ENCODE peak calls at places on chromosomes 6 and 20, in five cellular contexts. One of them, this sample, is unnamed.
A peak's percentile ranks its signal among the peaks of the same experiment; 100 is the strongest.

GRCh38 chr20:56580226-56580625 is 47.2 kb downstream of the FAM209B start:
- DNase-seq in GM12878: no peak
- DNase-seq in pancreas: no peak
- DNase-seq in uterus: no peak
- DNase-seq in A549: no peak
- DNase-seq in this sample: no peak

GRCh38 chr6:106026748-106027147 is 59.4 kb upstream of the PRDM1 start:
- DNase-seq in GM12878: peak; percentile 8
- DNase-seq in pancreas: no peak
- DNase-seq in uterus: no peak
- DNase-seq in A549: no peak
- DNase-seq in this sample: no peak

GRCh38 chr20:2006452-2007381 is 12.9 kb upstream of the PDYN start:
- DNase-seq in GM12878: no peak
- DNase-seq in pancreas: no peak
- DNase-seq in uterus: no peak
- DNase-seq in A549: no peak
- DNase-seq in this sample: no peak

GRCh38 chr6:158029668-158030230 is 48.1 kb downstream of the SYNJ2 start:
- DNase-seq in GM12878: no peak
- DNase-seq in pancreas: no peak
- DNase-seq in uterus: no peak
- DNase-seq in A549: no peak
- DNase-seq in this sample: no peak

GRCh38 chr20:57587989-57588377 is 27.1 kb downstream of the PCK1 start:
- DNase-seq in GM12878: no peak
- DNase-seq in pancreas: no peak
- DNase-seq in uterus: no peak
- DNase-seq in A549: no peak
- DNase-seq in this sample: no peak

GRCh38 chr20:58829531-58829941 is 21.2 kb downstream of the GNAS-AS1 start:
- DNase-seq in GM12878: no peak
- DNase-seq in pancreas: no peak
- DNase-seq in uterus: no peak
- DNase-seq in A549: no peak
- DNase-seq in this sample: no peak

GRCh38 chr20:52972965-52973819 is 1.0 kb downstream of the TSHZ2 start:
- DNase-seq in GM12878: no peak
- DNase-seq in pancreas: peak; percentile 18
- DNase-seq in uterus: peak; percentile 36
- DNase-seq in A549: no peak
- DNase-seq in this sample: no peak

GRCh38 chr20:62494537-62494936 is 18.7 kb upstream of the GATA5 start:
- DNase-seq in GM12878: no peak
- DNase-seq in pancreas: no peak
- DNase-seq in uterus: no peak
- DNase-seq in A549: no peak
- DNase-seq in this sample: no peak

GRCh38 chr6:117206951-117207687 is 58.2 kb upstream of the VGLL2 start:
- DNase-seq in GM12878: no peak
- DNase-seq in pancreas: no peak
- DNase-seq in uterus: no peak
- DNase-seq in A549: no peak
- DNase-seq in this sample: no peak

GRCh38 chr20:61688411-61688810 is 377.3 kb downstream of the TAF4 start:
- DNase-seq in GM12878: no peak
- DNase-seq in pancreas: no peak
- DNase-seq in uterus: no peak
- DNase-seq in A549: no peak
- DNase-seq in this sample: no peak

GRCh38 chr6:15365273-15365687 is 119.4 kb downstream of the JARID2 start:
- DNase-seq in GM12878: no peak
- DNase-seq in pancreas: peak; percentile 39
- DNase-seq in uterus: peak; percentile 54
- DNase-seq in A549: peak; percentile 55
- DNase-seq in this sample: no peak

GRCh38 chr6:164010446-164011071 is 596.0 kb downstream of the QKI start:
- DNase-seq in GM12878: no peak
- DNase-seq in pancreas: no peak
- DNase-seq in uterus: no peak
- DNase-seq in A549: no peak
- DNase-seq in this sample: no peak

GRCh38 chr6:133892444-133893323 is 3.8 kb downstream of the TCF21 start:
- DNase-seq in GM12878: no peak
- DNase-seq in pancreas: no peak
- DNase-seq in uterus: no peak
- DNase-seq in A549: no peak
- DNase-seq in this sample: no peak

DNA sequence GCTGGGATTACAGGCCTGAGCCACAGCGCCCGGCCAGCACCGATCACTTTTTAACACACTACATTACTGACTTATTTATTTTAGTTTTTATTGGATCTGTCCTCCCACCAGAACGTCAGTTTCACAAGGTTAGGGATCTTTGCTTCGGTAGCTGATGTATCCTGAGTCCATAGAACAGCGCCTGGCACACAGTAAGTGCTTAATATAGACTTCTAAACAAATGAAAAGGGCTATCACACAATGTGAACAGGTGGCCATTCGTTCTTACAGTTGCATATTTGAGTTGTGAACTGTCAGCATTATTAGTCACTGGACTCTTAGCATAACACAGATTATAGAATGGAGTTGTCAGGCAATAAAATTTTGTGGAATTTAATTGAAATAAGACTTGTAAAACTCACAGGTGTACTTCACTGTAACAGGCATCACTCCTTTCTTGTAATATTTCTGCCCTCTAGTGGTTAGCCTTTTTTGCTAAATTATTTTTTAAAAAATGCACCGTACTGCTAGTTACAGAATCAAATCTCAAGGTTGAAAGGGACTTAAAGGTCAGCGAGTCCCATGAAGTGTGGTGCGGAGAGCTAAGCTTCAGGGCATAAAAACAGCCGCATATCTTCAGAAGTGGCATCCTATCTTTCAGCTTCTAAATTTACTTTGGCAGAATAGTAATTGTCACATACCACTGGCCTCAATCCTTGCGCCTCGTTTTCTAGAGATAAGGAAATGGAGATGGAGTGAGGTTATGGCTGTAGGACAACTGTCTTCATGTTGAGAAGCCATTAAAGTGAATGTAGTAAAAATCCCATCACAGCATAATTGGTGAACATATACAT is 3.4 kb upstream of the TBC1D7 start:
- DNase-seq in GM12878: no peak
- DNase-seq in pancreas: no peak
- DNase-seq in uterus: no peak
- DNase-seq in A549: no peak
- DNase-seq in this sample: no peak
- TF ChIP-seq CTCF in GM12878: peak; percentile 53
- TF ChIP-seq CTCF in pancreas: peak; percentile 46
- TF ChIP-seq CTCF in uterus: peak; percentile 49
- TF ChIP-seq CTCF in A549: peak; percentile 68
- TF ChIP-seq CTCF in this sample: peak; percentile 50

GRCh38 chr20:10735195-10735949 is 61.6 kb upstream of the JAG1 start:
- DNase-seq in GM12878: no peak
- DNase-seq in pancreas: no peak
- DNase-seq in uterus: no peak
- DNase-seq in A549: no peak
- DNase-seq in this sample: no peak

GRCh38 chr20:10739575-10739974 is 65.8 kb upstream of the JAG1 start:
- DNase-seq in GM12878: no peak
- DNase-seq in pancreas: no peak
- DNase-seq in uterus: no peak
- DNase-seq in A549: no peak
- DNase-seq in this sample: no peak

GRCh38 chr20:10741060-10741459 is 67.3 kb upstream of the JAG1 start:
- DNase-seq in GM12878: no peak
- DNase-seq in pancreas: no peak
- DNase-seq in uterus: no peak
- DNase-seq in A549: no peak
- DNase-seq in this sample: no peak

GRCh38 chr20:10739134-10739533 is 65.3 kb upstream of the JAG1 start:
- DNase-seq in GM12878: no peak
- DNase-seq in pancreas: no peak
- DNase-seq in uterus: no peak
- DNase-seq in A549: no peak
- DNase-seq in this sample: no peak
- H3K4me3 ChIP-seq in GM12878: no peak overlapping the region
- H3K4me3 ChIP-seq in pancreas: no peak overlapping the region
- H3K4me3 ChIP-seq in uterus: peak overlapping the region; percentile 15
- H3K4me3 ChIP-seq in A549: no peak overlapping the region
- H3K4me3 ChIP-seq in this sample: no peak overlapping the region

DNA sequence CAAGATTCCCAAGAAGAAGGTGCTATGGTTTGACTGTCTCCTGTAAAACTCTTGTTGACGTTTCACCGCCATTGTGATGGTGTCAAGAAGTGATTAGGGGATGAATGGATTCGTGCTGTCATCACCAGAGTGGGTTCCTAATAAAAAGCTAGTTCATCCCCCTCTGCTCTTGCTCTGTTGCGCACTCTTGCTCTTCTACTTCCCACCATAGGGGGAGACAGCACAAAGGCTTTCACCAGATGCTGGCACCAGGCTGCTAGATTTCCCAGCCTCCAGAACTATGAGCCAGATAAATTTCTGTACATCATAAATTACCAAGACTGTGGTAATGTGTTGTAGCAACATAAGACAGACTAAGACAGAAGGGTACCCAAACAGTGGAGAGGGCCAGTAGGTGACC is 21.6 kb upstream of the CCDC28A start:
- DNase-seq in GM12878: no peak
- DNase-seq in pancreas: no peak
- DNase-seq in uterus: no peak
- DNase-seq in A549: no peak
- DNase-seq in this sample: no peak
- TF ChIP-seq CTCF in GM12878: peak; percentile 6
- TF ChIP-seq CTCF in pancreas: no peak
- TF ChIP-seq CTCF in uterus: no peak
- TF ChIP-seq CTCF in A549: no peak
- TF ChIP-seq CTCF in this sample: peak; percentile 30

DNA sequence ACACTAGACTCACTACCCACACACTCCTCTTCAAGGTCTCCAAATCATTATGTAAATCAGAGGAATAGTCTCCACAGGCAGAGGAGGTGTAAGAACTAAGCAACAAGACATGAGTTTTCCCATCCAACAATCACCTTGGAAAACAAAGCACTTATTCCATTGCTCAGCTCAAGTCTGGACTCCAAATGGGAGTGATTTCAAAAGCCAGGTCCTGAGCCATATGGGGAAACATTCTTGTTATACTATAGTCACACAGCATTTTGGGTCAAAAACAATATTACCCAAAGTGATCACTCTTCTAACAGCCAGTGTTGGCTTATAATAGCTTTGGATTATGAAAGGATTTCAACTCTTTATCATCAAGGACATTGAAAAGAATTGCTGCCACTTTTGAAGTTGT is 3.6 kb upstream of the PRPH2 start:
- DNase-seq in GM12878: no peak
- DNase-seq in pancreas: no peak
- DNase-seq in uterus: no peak
- DNase-seq in A549: no peak
- DNase-seq in this sample: no peak
- H3K4me3 ChIP-seq in GM12878: no peak overlapping the region
- H3K4me3 ChIP-seq in pancreas: no peak overlapping the region
- H3K4me3 ChIP-seq in uterus: no peak overlapping the region
- H3K4me3 ChIP-seq in A549: no peak overlapping the region
- H3K4me3 ChIP-seq in this sample: no peak overlapping the region

DNA sequence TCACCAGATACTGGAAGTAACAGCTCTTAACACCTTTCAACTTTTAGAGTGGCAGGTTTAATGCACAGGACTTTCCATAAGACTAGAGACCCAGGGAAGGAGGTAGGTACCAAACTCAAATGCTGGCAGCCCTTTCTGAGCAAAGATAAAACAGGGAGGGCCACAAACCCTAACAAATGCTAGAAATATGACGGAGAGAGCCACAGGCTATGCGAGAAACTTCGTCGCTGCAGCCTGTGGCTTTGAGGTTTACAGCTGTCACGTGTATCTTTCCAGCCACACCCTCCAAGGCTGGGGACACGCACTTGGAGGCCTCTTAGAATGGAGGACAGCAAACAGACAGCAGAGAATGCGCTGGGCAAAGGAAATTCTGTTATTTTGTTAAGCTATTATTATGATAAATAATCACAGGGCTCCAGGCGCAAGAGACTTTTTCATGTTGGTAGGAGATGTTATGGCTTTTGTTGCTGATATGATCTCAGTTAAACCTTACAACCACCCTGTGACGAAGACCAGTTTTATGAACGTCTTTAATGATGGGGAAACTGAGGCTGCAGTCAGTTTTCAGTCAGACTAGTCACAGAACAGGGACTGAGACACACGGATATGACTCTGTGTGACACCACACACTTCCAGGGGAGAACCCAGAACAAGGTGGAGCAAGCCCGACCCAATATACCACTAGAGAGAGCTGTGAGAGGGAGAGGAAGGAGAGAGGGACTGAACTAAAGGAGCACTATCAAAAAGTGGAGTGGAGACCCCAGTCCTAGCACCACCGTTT is 2.0 kb downstream of the TRAM2 start:
- DNase-seq in GM12878: peak; percentile 36
- DNase-seq in pancreas: no peak
- DNase-seq in uterus: peak; percentile 36
- DNase-seq in A549: no peak
- DNase-seq in this sample: peak; percentile 35
- TF ChIP-seq CTCF in GM12878: no peak
- TF ChIP-seq CTCF in pancreas: no peak
- TF ChIP-seq CTCF in uterus: no peak
- TF ChIP-seq CTCF in A549: no peak
- TF ChIP-seq CTCF in this sample: no peak

GRCh38 chr6:7538484-7538883 is 3.0 kb upstream of the DSP start:
- DNase-seq in GM12878: no peak
- DNase-seq in pancreas: no peak
- DNase-seq in uterus: no peak
- DNase-seq in A549: no peak
- DNase-seq in this sample: no peak

GRCh38 chr6:7542065-7542877 is 800 bp downstream of the DSP start:
- DNase-seq in GM12878: no peak
- DNase-seq in pancreas: peak; percentile 70
- DNase-seq in uterus: no peak
- DNase-seq in A549: peak; percentile 21
- DNase-seq in this sample: no peak

GRCh38 chr6:7541175-7542064 is at the start of gene DSP:
- DNase-seq in GM12878: no peak
- DNase-seq in pancreas: peak; percentile 94
- DNase-seq in uterus: no peak
- DNase-seq in A549: peak; percentile 55
- DNase-seq in this sample: no peak

GRCh38 chr6:7542878-7543394 is 1.5 kb downstream of the DSP start:
- DNase-seq in GM12878: no peak
- DNase-seq in pancreas: peak; percentile 87
- DNase-seq in uterus: no peak
- DNase-seq in A549: peak; percentile 71
- DNase-seq in this sample: no peak

DNA sequence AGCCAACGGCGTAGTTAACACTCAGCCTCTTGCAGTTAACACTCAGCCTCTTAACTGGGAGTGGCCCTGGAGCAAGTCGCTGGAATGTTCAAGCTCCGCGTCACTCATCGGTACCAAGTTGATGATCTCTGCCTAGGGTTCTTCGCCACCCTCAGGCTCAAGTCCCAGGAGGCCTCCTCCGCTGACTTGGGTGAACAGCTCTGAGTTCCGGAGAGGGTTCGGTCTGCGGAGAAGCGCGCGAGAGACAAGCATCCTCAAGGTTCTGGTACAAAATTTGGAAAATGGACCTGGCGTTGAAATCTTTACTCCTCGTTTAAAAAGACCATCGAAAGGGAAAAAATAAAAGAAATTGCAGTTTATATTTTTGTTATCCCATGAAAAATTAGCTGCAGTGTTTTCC is 876 bp upstream of the DSP start:
- DNase-seq in GM12878: no peak
- DNase-seq in pancreas: no peak
- DNase-seq in uterus: no peak
- DNase-seq in A549: peak; percentile 25
- DNase-seq in this sample: no peak
- H3K4me3 ChIP-seq in GM12878: no peak overlapping the region
- H3K4me3 ChIP-seq in pancreas: peak overlapping the region; percentile 86
- H3K4me3 ChIP-seq in uterus: no peak overlapping the region
- H3K4me3 ChIP-seq in A549: peak overlapping the region; percentile 66
- H3K4me3 ChIP-seq in this sample: no peak overlapping the region